ENCODE peak calls at places on chromosomes 16 and 17, in eight cellular contexts. L is upper lobe of right lung; A is right lobe of liver; W is esophagus squamous epithelium; S is CD8-positive, alpha-beta memory T cell; Y is uterus; V is left ventricle myocardium inferior; J is heart left ventricle. G is an unnamed sample.

GRCh38 chr17:35731239-35731931 is at the start of gene RASL10B:
- DNase-seq in Y (peak; percentile 55), W (no peak), S (no peak), V (peak; percentile 60), A (no peak), J (peak; percentile 69), L (peak; percentile 82), G (peak; percentile 60)

GRCh38 chr17:13753151-13753550 is 151.4 kb upstream of the HS3ST3A1 start:
- DNase-seq in W (no peak), Y (no peak), J (no peak), L (no peak), S (no peak), A (no peak), V (no peak), G (no peak)

GRCh38 chr17:49939318-49939717 is 29.7 kb upstream of the DLX4 start:
- DNase-seq in Y (no peak), L (no peak), A (no peak), S (no peak), V (no peak), J (no peak), W (no peak), G (no peak)

GRCh38 chr17:28675485-28675884 is 13.5 kb downstream of the SUPT6H start:
- DNase-seq in J (no peak), W (no peak), S (no peak), A (no peak), V (no peak), L (no peak), Y (no peak), G (no peak)

GRCh38 chr16:56294599-56294998 is 103.3 kb downstream of the GNAO1 start:
- DNase-seq in S (no peak), Y (no peak), V (no peak), A (no peak), J (no peak), W (no peak), L (no peak), G (no peak)

GRCh38 chr16:30659507-30660423 is 1.5 kb downstream of the FBRS start:
- DNase-seq in L (peak; percentile 73), S (peak; percentile 57), W (no peak), V (no peak), Y (peak; percentile 46), J (peak; percentile 47), A (no peak), G (no peak)

GRCh38 chr17:28895794-28896447 is 1.6 kb downstream of the FLOT2 start:
- DNase-seq in V (no peak), W (no peak), J (no peak), A (no peak), Y (no peak), L (peak; percentile 38), S (no peak), G (no peak)

GRCh38 chr17:78484300-78485159 is 92.7 kb downstream of the DNAH17 start:
- DNase-seq in Y (no peak), S (peak; percentile 40), A (no peak), J (no peak), W (no peak), V (no peak), L (peak; percentile 76), G (peak; percentile 57)

GRCh38 chr17:42329025-42329976 is 41.0 kb downstream of the STAT5A start:
- DNase-seq in A (no peak), S (no peak), Y (no peak), W (no peak), V (no peak), L (no peak), J (no peak), G (no peak)

GRCh38 chr17:57624390-57624789 is 120.7 kb downstream of the CCDC182 start:
- DNase-seq in W (no peak), V (no peak), L (peak; percentile 19), S (no peak), Y (no peak), A (no peak), J (peak; percentile 11), G (no peak)

GRCh38 chr17:83064732-83065659 is 14.4 kb upstream of the METRNL start:
- DNase-seq in V (peak; percentile 38), L (peak; percentile 85), A (peak; percentile 67), Y (peak; percentile 30), J (peak; percentile 72), W (no peak), S (no peak), G (peak; percentile 74)

GRCh38 chr16:10466861-10467260 is 81.0 kb downstream of the ATF7IP2 start:
- DNase-seq in L (no peak), S (no peak), V (no peak), Y (no peak), W (no peak), J (no peak), A (no peak), G (no peak)

GRCh38 chr17:8123695-8124349 is at the start of gene HES7:
- DNase-seq in S (no peak), V (no peak), L (no peak), J (no peak), A (no peak), Y (no peak), W (no peak), G (no peak)

GRCh38 chr16:8571061-8571596 is 19.2 kb downstream of the TMEM114 start:
- DNase-seq in J (no peak), A (no peak), Y (no peak), S (no peak), V (no peak), L (no peak), W (no peak), G (no peak)

GRCh38 chr17:66904760-66905637 is 59.5 kb upstream of the CACNG4 start:
- DNase-seq in S (no peak), Y (peak; percentile 64), W (no peak), A (no peak), V (peak; percentile 19), J (peak; percentile 37), L (peak; percentile 66), G (no peak)

GRCh38 chr17:17024778-17025300 is 17.4 kb upstream of the MPRIP start:
- DNase-seq in W (no peak), V (peak; percentile 44), J (peak; percentile 52), A (no peak), Y (no peak), L (peak; percentile 56), S (no peak), G (peak; percentile 32)

GRCh38 chr16:50263060-50263909 is 3.1 kb upstream of the ADCY7 start:
- DNase-seq in Y (no peak), A (peak; percentile 21), W (no peak), V (no peak), J (peak; percentile 19), S (no peak), L (no peak), G (no peak)

GRCh38 chr16:31149332-31149731 is 534 bp downstream of the PRSS36 start:
- DNase-seq in W (no peak), J (no peak), A (no peak), V (no peak), L (no peak), S (no peak), Y (no peak), G (no peak)

GRCh38 chr16:13940397-13940933 is 20.5 kb downstream of the ERCC4 start:
- DNase-seq in W (no peak), A (peak; percentile 64), L (no peak), Y (no peak), J (no peak), V (no peak), S (no peak), G (no peak)

GRCh38 chr16:66972983-66973382 is 11.9 kb downstream of the CES3 start:
- DNase-seq in V (no peak), Y (no peak), W (no peak), J (no peak), L (no peak), S (no peak), A (no peak), G (peak; percentile 46)

GRCh38 chr17:29112780-29113295 is 67.4 kb downstream of the MYO18A start:
- DNase-seq in J (peak; percentile 70), L (no peak), W (no peak), A (no peak), V (peak; percentile 55), S (no peak), Y (no peak), G (no peak)

DNA sequence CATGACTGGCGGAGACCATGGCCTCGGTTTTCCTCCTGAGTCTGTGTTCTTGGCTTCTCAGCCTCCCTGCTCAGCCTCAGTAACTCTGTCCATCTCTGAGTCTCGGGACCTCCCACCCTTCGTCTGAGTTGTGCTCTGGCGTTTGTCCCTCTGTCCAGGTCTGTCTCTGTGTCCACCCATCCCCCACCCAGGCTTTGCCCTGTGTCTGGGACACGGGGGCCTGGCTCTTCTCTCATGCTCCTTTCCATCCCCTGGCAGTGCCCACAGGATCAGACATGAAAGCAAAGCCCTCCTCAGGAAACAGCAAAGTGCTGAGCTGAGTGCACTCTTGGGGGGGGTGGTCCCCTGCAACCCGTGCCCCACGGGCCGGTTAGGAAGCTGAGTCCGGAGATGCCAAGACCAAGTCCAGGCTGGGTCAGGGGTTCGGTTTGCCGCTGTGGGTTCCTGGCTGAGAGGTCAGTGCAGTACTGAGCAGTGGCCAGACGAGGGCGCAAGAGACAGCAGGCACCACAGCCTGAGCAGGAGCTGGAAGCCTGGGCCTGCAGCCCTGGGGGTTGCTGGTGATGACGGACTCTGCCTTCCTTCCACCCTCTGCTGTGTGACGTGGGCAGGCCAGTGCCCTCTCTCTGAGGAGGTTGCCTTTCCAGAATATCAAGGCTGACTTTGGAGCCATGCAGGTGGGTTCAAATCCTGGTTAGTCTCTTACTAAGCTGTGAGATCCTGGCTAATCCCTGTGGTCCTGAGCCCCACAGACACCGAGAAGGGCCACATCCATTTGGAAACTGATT is 2.5 kb downstream of the P2RX1 start:
- DNase-seq in W (no peak), Y (peak; percentile 71), V (peak; percentile 76), J (peak; percentile 87), S (peak; percentile 72), L (peak; percentile 89), A (peak; percentile 78), G (peak; percentile 88)
- H3K27ac ChIP-seq in W (peak overlapping the region; percentile 78), Y (no peak overlapping the region), V (no peak overlapping the region), J (no peak overlapping the region), S (peak overlapping the region; percentile 1), L (no peak overlapping the region), A (peak overlapping the region; percentile 4), G (peak overlapping the region; percentile 58)

GRCh38 chr17:2094891-2095535 is 40.1 kb downstream of the HIC1 start:
- DNase-seq in V (peak; percentile 75), J (peak; percentile 85), L (peak; percentile 84), A (peak; percentile 92), W (no peak), S (no peak), Y (peak; percentile 62), G (peak; percentile 81)
- H3K27ac ChIP-seq in V (peak overlapping the region; percentile 93), J (peak overlapping the region; percentile 33), L (peak overlapping the region; percentile 36), A (peak overlapping the region; percentile 49), W (peak overlapping the region; percentile 67), S (no peak overlapping the region), Y (peak overlapping the region; percentile 54), G (peak overlapping the region; percentile 39)

DNA sequence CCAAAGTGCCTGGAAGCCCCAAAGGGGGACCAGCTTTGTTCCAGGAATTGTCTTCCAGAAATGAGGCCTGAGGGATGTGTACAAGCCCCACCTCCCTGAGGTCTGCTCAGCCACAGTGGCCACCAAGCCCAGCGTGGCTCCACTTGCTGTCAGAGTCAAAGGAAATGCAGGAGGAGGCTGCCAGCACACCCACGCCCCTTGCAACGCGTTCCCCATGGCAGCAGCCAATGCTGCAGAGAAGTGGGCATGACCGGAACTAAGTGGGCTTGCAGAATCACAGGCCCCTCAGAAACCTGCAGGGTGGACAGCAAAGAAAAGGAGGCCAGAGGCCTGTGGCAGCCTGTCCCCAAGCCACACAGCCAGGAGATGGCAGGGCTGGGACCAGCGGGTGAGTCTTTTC is 320.8 kb downstream of the FOXL1 start:
- DNase-seq in L (no peak), W (no peak), V (no peak), A (no peak), S (no peak), J (no peak), Y (no peak), G (no peak)
- H3K27ac ChIP-seq in L (no peak overlapping the region), W (no peak overlapping the region), V (no peak overlapping the region), A (no peak overlapping the region), S (no peak overlapping the region), J (no peak overlapping the region), Y (no peak overlapping the region), G (no peak overlapping the region)

GRCh38 chr16:4094138-4094773 is 22.0 kb downstream of the ADCY9 start:
- DNase-seq in L (no peak), Y (no peak), V (no peak), J (no peak), A (peak; percentile 87), S (no peak), W (no peak), G (peak; percentile 29)
- H3K27ac ChIP-seq in L (peak overlapping the region; percentile 79), Y (peak overlapping the region; percentile 12), V (peak overlapping the region; percentile 88), J (peak overlapping the region; percentile 69), A (peak overlapping the region; percentile 60), S (no peak overlapping the region), W (peak overlapping the region; percentile 62), G (peak overlapping the region; percentile 72)

G was measured in lower lobe of right lung.